ENCODE peak calls at places on chromosomes 1 and 21, in ten cellular contexts. U is stimulated activated CD8-positive, alpha-beta memory T cell treated with anti-CD3 and anti-CD28 coated beads, Interleukin-4, amount 100 ng/mL, for 1 hour; D is renal cortical epithelial cell; A is nucleus accumbens; L is chondrocyte; V is germinal center; X is progenitor cell of endocrine pancreas; Q is ACHN; O is stromal cell of bone marrow; R is stimulated activated CD4-positive, alpha-beta T cell treated with anti-CD3 and anti-CD28 coated beads, Interleukin-15, amount 100 ng/mL, for 1 hour. Y is an unnamed sample.

GRCh38 chr1:64051801-64052200 is 151.6 kb upstream of the UBE2U start:
- DNase-seq in L (no peak), O (no peak), U (no peak), X (no peak), A (no peak), Q (no peak), V (no peak), D (peak), R (no peak), Y (no peak)

GRCh38 chr1:116570358-116571214 is at the start of gene CD58:
- DNase-seq in L (peak), V (peak), R (peak), A (peak), O (peak), D (peak), X (peak), U (peak), Q (peak), Y (peak)

GRCh38 chr1:111280267-111280666 is 10.4 kb upstream of the CHIA start:
- DNase-seq in A (no peak), X (no peak), O (no peak), Q (no peak), R (no peak), D (no peak), V (no peak), U (no peak), L (no peak), Y (no peak)

GRCh38 chr1:152426731-152427130 is 12.7 kb upstream of the CRNN start:
- DNase-seq in R (no peak), V (no peak), A (no peak), U (no peak), O (no peak), X (no peak), Q (no peak), L (no peak), D (no peak), Y (no peak)

GRCh38 chr21:45480701-45481500 is 61.3 kb downstream of the SLC19A1 start:
- DNase-seq in X (no peak), V (no peak), O (no peak), R (no peak), Q (no peak), U (no peak), L (no peak), A (no peak), D (no peak), Y (no peak)

GRCh38 chr1:6491480-6491962 is at the start of gene PLEKHG5:
- DNase-seq in O (peak), Q (peak), L (no peak), V (no peak), R (no peak), A (no peak), D (peak), X (no peak), U (no peak), Y (no peak)

GRCh38 chr1:117656202-117656641 is 50.4 kb downstream of the TENT5C start:
- DNase-seq in R (peak), D (no peak), X (no peak), U (peak), A (no peak), Q (no peak), L (no peak), V (peak), O (no peak), Y (no peak)

GRCh38 chr1:245549981-245550701 is 395.4 kb downstream of the KIF26B start:
- DNase-seq in V (no peak), X (no peak), O (no peak), U (no peak), Q (no peak), D (no peak), A (no peak), L (no peak), R (no peak), Y (no peak)

GRCh38 chr1:89149229-89149628 is 23.3 kb upstream of the GBP2 start:
- DNase-seq in O (no peak), V (no peak), A (peak), Q (peak), X (no peak), U (no peak), D (peak), R (no peak), L (no peak), Y (no peak)

GRCh38 chr1:46410156-46411009 is 16.3 kb downstream of the FAAH start:
- DNase-seq in A (no peak), O (no peak), D (no peak), X (no peak), R (no peak), U (no peak), L (no peak), Q (no peak), V (no peak), Y (no peak)

GRCh38 chr1:100834779-100835645 is 59.6 kb downstream of the EXTL2 start:
- DNase-seq in O (no peak), L (no peak), D (no peak), Q (peak), U (no peak), A (no peak), V (peak), X (no peak), R (no peak), Y (peak)

GRCh38 chr1:162197615-162198497 is 128.4 kb downstream of the NOS1AP start:
- DNase-seq in A (no peak), L (no peak), U (no peak), R (no peak), X (no peak), D (no peak), O (no peak), V (no peak), Q (no peak), Y (no peak)

GRCh38 chr1:33825506-33825905 is 38.4 kb upstream of the HMGB4 start:
- DNase-seq in L (no peak), Q (no peak), D (no peak), R (no peak), V (no peak), U (no peak), A (no peak), X (no peak), O (no peak), Y (no peak)

GRCh38 chr1:9691108-9691445 is 39.5 kb downstream of the PIK3CD start:
- DNase-seq in X (no peak), L (no peak), A (no peak), D (peak), O (no peak), Q (peak), U (no peak), R (no peak), V (no peak), Y (no peak)

GRCh38 chr1:16464917-16465625 is 24.5 kb downstream of the NECAP2 start:
- DNase-seq in Q (no peak), X (no peak), O (no peak), V (no peak), A (no peak), L (peak), D (no peak), U (no peak), R (no peak), Y (no peak)

GRCh38 chr1:31957701-31958674 is 19.8 kb upstream of the PTP4A2 start:
- DNase-seq in X (no peak), R (no peak), Q (no peak), D (no peak), A (no peak), U (no peak), V (no peak), O (no peak), L (no peak), Y (no peak)

GRCh38 chr1:65469126-65469888 is 48.8 kb downstream of the LEPR start:
- DNase-seq in X (no peak), R (no peak), L (no peak), O (no peak), U (no peak), A (no peak), Q (no peak), D (peak), V (no peak), Y (no peak)

GRCh38 chr1:22754106-22754768 is 43.6 kb downstream of the EPHB2 start:
- DNase-seq in Q (no peak), U (no peak), D (no peak), R (no peak), A (no peak), O (no peak), L (no peak), X (no peak), V (no peak), Y (no peak)

GRCh38 chr1:76443217-76443616 is 368.7 kb downstream of the ST6GALNAC3 start:
- DNase-seq in D (no peak), A (no peak), U (no peak), X (no peak), O (no peak), Q (no peak), V (no peak), R (no peak), L (no peak), Y (no peak)